ENCODE peak calls at places on chromosomes 12 and 14, in four cellular contexts. Y is pancreas, B is A549, H is ovary. C is an unnamed sample. For H3K4me1, the result is how much of the 10 kb centered on the place peaks cover.

GRCh38 chr12:112855375-112855774 is 51.4 kb upstream of the OAS1 start:
- DNase-seq in Y (no peak), B (peak), H (no peak), C (no peak)

GRCh38 chr12:77625441-77625840 is 205.3 kb upstream of the NAV3 start:
- DNase-seq in Y (no peak), B (no peak), H (no peak), C (no peak)

GRCh38 chr14:105978618-105979295 is 452.4 kb downstream of the TMEM121 start:
- DNase-seq in Y (no peak), B (no peak), H (no peak), C (no peak)

GRCh38 chr14:76653875-76654572 is 107.2 kb upstream of the VASH1 start:
- DNase-seq in Y (no peak), B (no peak), H (no peak), C (no peak)

GRCh38 chr14:24377660-24378059 is 9.7 kb downstream of the NFATC4 start:
- DNase-seq in Y (no peak), B (no peak), H (no peak), C (no peak)

GRCh38 chr14:56120091-56120632 is 2.0 kb downstream of the PELI2 start:
- DNase-seq in Y (no peak), B (no peak), H (no peak), C (no peak)

GRCh38 chr14:76781648-76782051 is 20.4 kb downstream of the VASH1 start:
- DNase-seq in Y (no peak), B (no peak), H (no peak), C (no peak)

GRCh38 chr12:27083861-27084271 is 1.5 kb upstream of the C12orf71 start:
- DNase-seq in Y (no peak), B (no peak), H (no peak), C (no peak)

GRCh38 chr12:122977655-122978392 is 2.7 kb upstream of the ARL6IP4 start:
- DNase-seq in Y (no peak), B (no peak), H (no peak), C (no peak)

GRCh38 chr14:32950584-32950983 is 11.9 kb downstream of the NPAS3 start:
- DNase-seq in Y (no peak), B (no peak), H (no peak), C (no peak)

DNA sequence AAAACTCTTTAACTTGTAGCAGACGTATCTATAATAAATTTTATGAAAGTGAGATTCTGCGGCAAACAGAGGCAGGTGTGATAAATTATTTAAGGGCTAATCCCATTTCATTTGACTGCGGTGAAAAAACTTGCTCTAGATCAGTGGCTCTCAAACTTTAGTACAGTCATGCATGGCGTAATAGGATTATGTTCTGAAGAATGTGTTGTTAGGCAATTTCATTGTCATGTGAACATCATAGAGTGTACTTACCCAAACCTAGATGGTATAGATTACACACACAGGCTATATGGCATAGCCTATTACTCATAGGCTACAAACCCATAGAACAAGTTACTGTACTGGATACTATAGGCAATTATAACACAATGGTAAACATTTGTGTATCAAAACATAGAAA is 83.7 kb downstream of the HEATR5A start:
- DNase-seq in Y (no peak), B (peak), H (no peak), C (no peak)
- TF ChIP-seq CTCF in Y (no peak), B (no peak), H (no peak), C (no peak)

GRCh38 chr14:96512122-96512521 is 9.9 kb downstream of the PAPOLA start:
- DNase-seq in Y (no peak), B (no peak), H (no peak), C (no peak)
- H3K4me1 ChIP-seq in Y (under half), B (half or more), H (under half), C (half or more)

DNA sequence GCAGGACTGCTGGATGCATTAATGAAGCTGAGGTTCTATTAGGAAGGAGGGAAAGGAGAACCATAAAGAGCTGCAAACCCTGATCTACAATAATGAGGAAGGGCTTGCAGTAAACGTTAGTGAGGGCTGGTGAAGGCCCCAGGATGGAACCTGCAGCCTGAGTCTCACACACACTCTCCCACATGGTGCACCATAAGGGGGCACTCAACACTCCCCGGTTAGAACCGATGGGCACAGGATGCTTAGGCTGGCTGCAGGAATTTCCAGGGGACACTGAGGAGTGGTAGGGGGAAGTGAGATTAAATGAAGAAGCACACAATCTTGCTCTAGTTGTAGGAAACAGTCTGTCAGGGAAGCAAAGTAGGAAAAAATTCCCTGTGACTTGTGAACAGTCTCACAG is 56.1 kb upstream of the FERMT2 start:
- DNase-seq in Y (no peak), B (no peak), H (no peak), C (no peak)
- TF ChIP-seq CTCF in Y (no peak), B (no peak), H (no peak), C (no peak)

DNA sequence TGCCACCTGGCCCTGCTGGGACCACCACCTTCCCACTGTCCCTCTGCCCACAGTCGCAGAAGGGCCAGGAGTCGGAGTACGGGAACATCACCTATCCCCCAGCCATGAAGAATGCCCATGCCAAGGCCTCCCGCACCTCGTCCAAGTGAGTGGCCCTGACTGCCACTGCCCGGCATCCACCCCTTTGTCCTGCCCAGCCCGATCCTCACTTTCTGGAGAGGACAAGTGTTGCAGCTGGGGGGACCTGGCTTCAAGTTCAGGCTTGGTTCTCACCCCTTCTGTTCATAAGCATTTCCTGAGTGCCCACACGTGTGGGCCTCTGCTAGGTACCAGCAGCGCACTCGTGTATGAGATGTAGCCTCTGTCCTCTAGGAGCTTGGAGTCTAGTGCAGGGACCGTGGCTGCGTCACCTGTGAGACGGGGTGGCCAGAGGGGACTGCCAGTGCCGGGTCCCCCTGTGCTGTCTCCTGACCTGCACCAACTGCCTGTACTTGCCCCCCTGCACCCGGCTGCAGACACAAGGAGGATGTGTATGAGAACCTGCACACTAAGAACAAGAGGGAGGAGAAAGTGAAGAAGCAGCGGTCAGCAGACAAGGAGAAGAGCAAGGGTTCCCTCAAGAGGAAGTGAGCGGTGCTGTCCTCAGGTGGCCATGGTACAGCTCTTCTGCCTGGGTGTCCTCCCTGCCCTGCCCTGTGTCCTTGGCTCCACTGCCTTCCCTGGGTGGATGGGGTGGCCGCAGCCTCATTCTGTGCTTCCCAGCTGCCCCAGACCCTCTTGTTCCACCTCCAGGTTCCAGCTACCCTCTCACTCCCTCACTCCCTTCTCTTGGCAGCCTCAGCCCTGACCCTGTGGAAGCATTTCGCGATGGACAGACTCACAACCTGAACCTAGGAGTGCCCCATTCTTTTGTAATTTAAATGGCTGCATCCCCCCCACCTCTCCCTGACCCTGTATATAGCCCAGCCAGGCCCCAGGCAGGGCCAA is 9.4 kb downstream of the PTPN6 start:
- DNase-seq in Y (peak), B (peak), H (peak), C (peak)
- H3K4me1 ChIP-seq in Y (under half), B (under half), H (under half), C (half or more)

GRCh38 chr12:84502907-84503787 is 409.5 kb downstream of the SLC6A15 start:
- DNase-seq in Y (peak), B (peak), H (no peak), C (no peak)
- TF ChIP-seq CTCF in Y (peak), B (peak), H (no peak), C (peak)

DNA sequence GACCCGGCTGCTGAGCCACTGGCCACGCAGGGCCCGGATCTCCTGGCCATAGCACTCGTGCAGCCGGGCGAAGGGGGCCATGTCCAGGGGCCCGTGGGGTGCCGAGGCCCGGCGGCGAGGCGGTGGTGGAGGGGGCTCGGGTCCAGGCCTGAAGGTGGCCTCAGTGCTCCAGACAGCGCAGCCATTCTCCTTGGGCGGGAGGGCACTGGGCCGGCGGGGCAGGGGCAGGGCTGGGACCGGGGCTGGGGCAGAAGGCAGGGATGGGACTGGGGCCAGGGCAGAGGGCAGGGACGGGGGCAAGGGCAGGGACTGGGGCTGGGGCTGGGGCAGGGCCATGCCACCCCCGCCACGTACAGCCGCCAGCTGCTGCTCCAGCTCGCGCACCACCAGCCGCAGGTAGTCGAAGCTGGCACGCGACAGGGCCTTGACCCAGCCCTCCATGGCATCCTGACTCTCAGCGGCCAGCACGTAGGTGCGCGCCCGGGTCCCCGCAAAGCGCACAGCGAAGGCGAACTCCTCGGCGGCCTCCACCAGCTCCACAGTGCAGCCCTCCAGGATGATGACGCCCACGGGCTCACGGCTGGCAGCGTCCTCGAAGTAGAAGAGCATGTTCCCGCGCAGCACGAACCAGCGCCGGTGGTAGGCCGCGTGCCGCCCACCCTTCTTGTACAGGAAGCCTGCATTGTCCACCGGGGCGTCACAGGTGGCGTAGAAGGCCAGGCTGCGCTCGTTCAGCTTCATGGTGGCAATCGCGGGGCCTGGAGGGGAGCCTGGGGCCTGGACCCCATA is 6.0 kb downstream of the PHETA1 start:
- DNase-seq in Y (no peak), B (no peak), H (peak), C (no peak)
- H3K4me1 ChIP-seq in Y (under half), B (under half), H (under half), C (half or more)

C was measured in left ventricle myocardium inferior.